ENCODE peak calls at places on chromosomes 7 and 10, in seven cellular contexts. Q, H, C, A, N, S and L are unnamed samples.
A peak's percentile ranks its signal among the peaks of the same experiment; 100 is the strongest.

GRCh38 chr7:114889646-114890285 is 32.1 kb upstream of the MDFIC start:
- DNase-seq in Q (no peak), H (peak; percentile 99), C (no peak), A (no peak), N (peak; percentile 49), S (no peak), L (no peak)

GRCh38 chr7:71746004-71746403 is 614.1 kb downstream of the GALNT17 start:
- DNase-seq in Q (no peak), H (no peak), C (no peak), A (no peak), N (no peak), S (no peak), L (no peak)

GRCh38 chr7:33789871-33790270 is 115.5 kb upstream of the BMPER start:
- DNase-seq in Q (no peak), H (peak; percentile 30), C (no peak), A (no peak), N (no peak), S (no peak), L (no peak)

GRCh38 chr7:155941688-155942087 is 129.4 kb upstream of the SHH start:
- DNase-seq in Q (no peak), H (no peak), C (no peak), A (no peak), N (no peak), S (no peak), L (no peak)

GRCh38 chr7:24169077-24169624 is 114.8 kb upstream of the NPY start:
- DNase-seq in Q (no peak), H (no peak), C (no peak), A (no peak), N (no peak), S (no peak), L (no peak)

GRCh38 chr10:78860260-78860914 is 208.4 kb upstream of the ZMIZ1 start:
- DNase-seq in Q (no peak), H (no peak), C (no peak), A (no peak), N (no peak), S (no peak), L (no peak)

GRCh38 chr10:124648738-124649137 is 95.4 kb downstream of the FAM53B start:
- DNase-seq in Q (peak; percentile 33), H (peak; percentile 95), C (peak; percentile 66), A (peak; percentile 74), N (peak; percentile 82), S (peak; percentile 86), L (peak; percentile 74)

GRCh38 chr7:25314729-25315267 is 86.5 kb upstream of the NPVF start:
- DNase-seq in Q (no peak), H (no peak), C (no peak), A (no peak), N (peak; percentile 55), S (no peak), L (no peak)

GRCh38 chr7:119640861-119641260 is 632.1 kb upstream of the KCND2 start:
- DNase-seq in Q (no peak), H (no peak), C (no peak), A (no peak), N (no peak), S (no peak), L (no peak)

GRCh38 chr7:116863168-116863670 is 832 bp downstream of the CAPZA2 start:
- DNase-seq in Q (no peak), H (peak; percentile 21), C (no peak), A (peak; percentile 18), N (no peak), S (peak; percentile 60), L (peak; percentile 48)

GRCh38 chr7:95004618-95005282 is 97.4 kb downstream of the PPP1R9A start:
- DNase-seq in Q (no peak), H (no peak), C (no peak), A (no peak), N (no peak), S (no peak), L (no peak)

GRCh38 chr10:3217301-3217700 is 44.7 kb upstream of the PITRM1 start:
- DNase-seq in Q (no peak), H (peak; percentile 91), C (no peak), A (no peak), N (no peak), S (no peak), L (no peak)

GRCh38 chr7:83410989-83411591 is 237.8 kb downstream of the SEMA3E start:
- DNase-seq in Q (no peak), H (peak; percentile 61), C (no peak), A (no peak), N (no peak), S (no peak), L (no peak)

DNA sequence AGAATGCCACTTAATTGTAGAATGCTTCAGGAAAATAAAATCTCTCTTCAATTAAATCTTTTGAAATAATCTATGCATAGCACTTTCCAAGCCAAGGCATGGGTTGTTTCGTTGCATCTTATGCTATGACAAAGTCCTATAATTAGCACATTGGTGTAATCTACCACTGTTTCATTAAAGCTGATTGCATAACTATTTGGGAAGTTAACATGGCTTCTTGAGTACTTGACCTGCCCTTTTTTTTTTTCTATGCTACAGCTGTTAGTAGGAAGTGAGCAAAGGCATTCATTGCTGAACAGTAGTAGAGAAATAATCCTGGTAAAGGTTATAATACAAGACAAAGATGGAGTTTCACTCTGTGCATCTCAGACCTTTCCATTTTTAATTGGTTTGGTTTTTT is 557.2 kb upstream of the CELF2 start:
- DNase-seq in Q (no peak), H (no peak), C (no peak), A (no peak), N (no peak), S (no peak), L (no peak)
- H3K9me3 ChIP-seq in Q (no peaks in the 10 kb centered on the region), H (no peaks in the 10 kb centered on the region), C (no peaks in the 10 kb centered on the region), A (no peaks in the 10 kb centered on the region), N (no peaks in the 10 kb centered on the region), S (no peaks in the 10 kb centered on the region), L (no peaks in the 10 kb centered on the region)

GRCh38 chr7:5711419-5711818 is 70.0 kb downstream of the RNF216 start:
- DNase-seq in Q (no peak), H (no peak), C (no peak), A (no peak), N (no peak), S (no peak), L (no peak)
- H3K36me3 ChIP-seq in Q (peaks cover 12% of the 10 kb centered on the region), H (peaks cover 58% of the 10 kb centered on the region), C (peaks cover 42% of the 10 kb centered on the region), A (peaks cover 92% of the 10 kb centered on the region), N (peaks cover 88% of the 10 kb centered on the region), S (peaks cover 5% of the 10 kb centered on the region), L (peaks cover 99% of the 10 kb centered on the region)

GRCh38 chr7:992742-993607 is 10.0 kb downstream of the CYP2W1 start:
- DNase-seq in Q (peak; percentile 72), H (peak; percentile 95), C (peak; percentile 95), A (peak; percentile 95), N (peak; percentile 97), S (peak; percentile 99), L (peak; percentile 96)
- H3K4me3 ChIP-seq in Q (no peak overlapping the region), H (no peak overlapping the region), C (no peak overlapping the region), A (no peak overlapping the region), N (no peak overlapping the region), S (no peak overlapping the region), L (no peak overlapping the region)

GRCh38 chr10:76055466-76055865 is 624.0 kb downstream of the LRMDA start:
- DNase-seq in Q (no peak), H (no peak), C (no peak), A (no peak), N (no peak), S (no peak), L (no peak)

GRCh38 chr10:76050291-76050625 is 618.8 kb downstream of the LRMDA start:
- DNase-seq in Q (no peak), H (no peak), C (no peak), A (no peak), N (no peak), S (no peak), L (no peak)

GRCh38 chr10:76055963-76056362 is 624.5 kb downstream of the LRMDA start:
- DNase-seq in Q (no peak), H (no peak), C (no peak), A (no peak), N (no peak), S (no peak), L (no peak)

GRCh38 chr10:76051007-76051936 is 619.8 kb downstream of the LRMDA start:
- DNase-seq in Q (no peak), H (no peak), C (no peak), A (no peak), N (peak; percentile 52), S (peak; percentile 66), L (no peak)

GRCh38 chr10:76052798-76053473 is 621.5 kb downstream of the LRMDA start:
- DNase-seq in Q (no peak), H (no peak), C (no peak), A (no peak), N (no peak), S (no peak), L (no peak)
- H3K9me3 ChIP-seq in Q (no peaks in the 10 kb centered on the region), H (peaks cover 12% of the 10 kb centered on the region), C (no peaks in the 10 kb centered on the region), A (peaks cover 10% of the 10 kb centered on the region), N (peaks cover 5% of the 10 kb centered on the region), S (no peaks in the 10 kb centered on the region), L (peaks cover 5% of the 10 kb centered on the region)

GRCh38 chr10:71494980-71495381 is 98.3 kb downstream of the CDH23 start:
- DNase-seq in Q (peak; percentile 34), H (no peak), C (no peak), A (no peak), N (no peak), S (no peak), L (no peak)
- H3K36me3 ChIP-seq in Q (no peaks in the 10 kb centered on the region), H (no peaks in the 10 kb centered on the region), C (no peaks in the 10 kb centered on the region), A (no peaks in the 10 kb centered on the region), N (no peaks in the 10 kb centered on the region), S (no peaks in the 10 kb centered on the region), L (no peaks in the 10 kb centered on the region)